ENCODE peak calls at places on chromosomes 16 and 17, in five cellular contexts. Z is lower leg skin; E is AG08395; Y is CD4-positive, alpha-beta T cell; P is sciatic nerve. J is an unnamed sample.

GRCh38 chr17:7234100-7235012 is at the start of gene DVL2:
- DNase-seq in E (peak; percentile 96), P (peak; percentile 99), Z (peak; percentile 97), Y (peak; percentile 92), J (peak; percentile 73)

GRCh38 chr16:56257260-56257659 is 66.0 kb downstream of the GNAO1 start:
- DNase-seq in P (peak; percentile 81), Y (no peak), Z (no peak), E (no peak), J (no peak)

GRCh38 chr17:75683467-75684041 is 16.4 kb downstream of the SAP30BP start:
- DNase-seq in P (peak; percentile 14), Z (no peak), Y (no peak), E (peak; percentile 46), J (no peak)

GRCh38 chr16:81480856-81481821 is 36.5 kb downstream of the CMIP start:
- DNase-seq in P (no peak), Y (no peak), E (peak; percentile 49), Z (peak; percentile 64), J (no peak)

GRCh38 chr16:29192329-29193247 is 207.7 kb downstream of the LAT start:
- DNase-seq in E (no peak), Y (no peak), P (no peak), Z (no peak), J (no peak)

GRCh38 chr16:4533490-4533889 is 5.1 kb downstream of the CDIP1 start:
- DNase-seq in Z (no peak), P (no peak), E (no peak), Y (no peak), J (no peak)

GRCh38 chr16:89007371-89008249 is 30.6 kb upstream of the CBFA2T3 start:
- DNase-seq in Y (no peak), P (no peak), E (no peak), Z (no peak), J (no peak)

GRCh38 chr17:45574376-45574775 is 83.9 kb upstream of the PLEKHM1 start:
- DNase-seq in E (no peak), Y (no peak), Z (no peak), P (no peak), J (no peak)

GRCh38 chr16:72468582-72468981 is 296.6 kb upstream of the PMFBP1 start:
- DNase-seq in P (no peak), Z (no peak), E (no peak), Y (no peak), J (no peak)

GRCh38 chr17:56160395-56160889 is 7.2 kb downstream of the ANKFN1 start:
- DNase-seq in Y (no peak), E (no peak), Z (no peak), P (no peak), J (no peak)

GRCh38 chr16:48203974-48204824 is 39.9 kb upstream of the LONP2 start:
- DNase-seq in P (no peak), E (no peak), Z (no peak), Y (no peak), J (no peak)

GRCh38 chr16:931651-932500 is 38.9 kb downstream of the LMF1 start:
- DNase-seq in E (no peak), P (no peak), Y (no peak), Z (no peak), J (no peak)

GRCh38 chr16:17258848-17259713 is 211.7 kb downstream of the XYLT1 start:
- DNase-seq in P (no peak), E (no peak), Y (no peak), Z (no peak), J (no peak)